ENCODE peak calls at places on chromosomes 4 and X, in six cellular contexts. I is PC-3, W is OCI-LY7, C is pancreas, N is lung, Y is right cardiac atrium. L is an unnamed sample.

GRCh38 chr4:123564758-123565346 is 168.3 kb downstream of the SPRY1 start:
- DNase-seq in N (peak; percentile 60), I (peak; percentile 78), W (peak; percentile 89), C (peak; percentile 60), Y (no peak), L (peak; percentile 60)

GRCh38 chrX:33434256-33435092 is 223.1 kb upstream of the DMD start:
- DNase-seq in N (peak; percentile 50), C (peak; percentile 28), I (peak; percentile 66), W (peak; percentile 73), Y (peak; percentile 45), L (peak; percentile 9)

GRCh38 chr4:38179690-38180299 is 219.6 kb downstream of the PTTG2 start:
- DNase-seq in I (peak; percentile 78), W (peak; percentile 60), N (peak; percentile 80), Y (peak; percentile 85), C (peak; percentile 80), L (peak; percentile 74)

GRCh38 chrX:7446815-7447214 is 298.9 kb upstream of the PUDP start:
- DNase-seq in W (no peak), I (peak; percentile 83), Y (no peak), N (no peak), C (no peak), L (no peak)

GRCh38 chrX:40010550-40011364 is 87.0 kb downstream of the BCOR start:
- DNase-seq in I (no peak), Y (no peak), N (no peak), C (no peak), W (no peak), L (no peak)

GRCh38 chrX:121823406-121823805 is 776.0 kb downstream of the GLUD2 start:
- DNase-seq in W (no peak), N (no peak), C (no peak), I (no peak), Y (no peak), L (no peak)

GRCh38 chr4:11949355-11949754 is 520.7 kb upstream of the HS3ST1 start:
- DNase-seq in C (no peak), W (no peak), I (peak; percentile 2), Y (no peak), N (no peak), L (no peak)

GRCh38 chr4:4362991-4363697 is 23.8 kb upstream of the NSG1 start:
- DNase-seq in I (no peak), C (no peak), N (no peak), Y (no peak), W (no peak), L (no peak)

GRCh38 chr4:153113061-153113837 is 91.0 kb upstream of the TRIM2 start:
- DNase-seq in Y (no peak), I (no peak), C (no peak), W (no peak), N (no peak), L (no peak)

GRCh38 chrX:19772306-19772705 is 115.1 kb downstream of the SH3KBP1 start:
- DNase-seq in I (peak; percentile 30), W (no peak), N (no peak), Y (no peak), C (no peak), L (no peak)

GRCh38 chrX:19765628-19766027 is 121.8 kb downstream of the SH3KBP1 start:
- DNase-seq in W (no peak), N (no peak), C (no peak), I (no peak), Y (no peak), L (no peak)

GRCh38 chrX:19772759-19773623 is 114.4 kb downstream of the SH3KBP1 start:
- DNase-seq in W (peak; percentile 52), N (no peak), I (peak; percentile 56), Y (no peak), C (no peak), L (no peak)

GRCh38 chrX:19774905-19775304 is 112.5 kb downstream of the SH3KBP1 start:
- DNase-seq in N (no peak), W (no peak), Y (no peak), C (no peak), I (no peak), L (no peak)

GRCh38 chrX:19769467-19769866 is 117.9 kb downstream of the SH3KBP1 start:
- DNase-seq in I (no peak), Y (no peak), W (no peak), C (no peak), N (no peak), L (no peak)
- H3K4me3 ChIP-seq in I (no peak overlapping the region), Y (no peak overlapping the region), W (no peak overlapping the region), C (no peak overlapping the region), N (no peak overlapping the region), L (no peak overlapping the region)

GRCh38 chr4:87529187-87529586 is at the start of gene SPARCL1:
- DNase-seq in N (no peak), I (no peak), C (no peak), Y (peak; percentile 71), W (no peak), L (no peak)

GRCh38 chr4:87524456-87524855 is 4.7 kb downstream of the SPARCL1 start:
- DNase-seq in N (no peak), W (no peak), Y (no peak), C (no peak), I (no peak), L (no peak)

GRCh38 chr4:87527446-87528240 is 1.5 kb downstream of the SPARCL1 start:
- DNase-seq in W (no peak), Y (no peak), C (no peak), I (no peak), N (no peak), L (no peak)

GRCh38 chr4:87523307-87523706 is 5.9 kb downstream of the SPARCL1 start:
- DNase-seq in W (no peak), N (no peak), C (no peak), Y (no peak), I (no peak), L (no peak)

GRCh38 chr4:87525636-87526035 is 3.5 kb downstream of the SPARCL1 start:
- DNase-seq in N (no peak), W (no peak), I (no peak), Y (no peak), C (no peak), L (no peak)
- H3K4me1 ChIP-seq in N (peaks cover 8% of the 10 kb centered on the region), W (no peaks in the 10 kb centered on the region), I (peaks cover 14% of the 10 kb centered on the region), Y (peaks cover 5% of the 10 kb centered on the region), C (no peaks in the 10 kb centered on the region), L (no peaks in the 10 kb centered on the region)

DNA sequence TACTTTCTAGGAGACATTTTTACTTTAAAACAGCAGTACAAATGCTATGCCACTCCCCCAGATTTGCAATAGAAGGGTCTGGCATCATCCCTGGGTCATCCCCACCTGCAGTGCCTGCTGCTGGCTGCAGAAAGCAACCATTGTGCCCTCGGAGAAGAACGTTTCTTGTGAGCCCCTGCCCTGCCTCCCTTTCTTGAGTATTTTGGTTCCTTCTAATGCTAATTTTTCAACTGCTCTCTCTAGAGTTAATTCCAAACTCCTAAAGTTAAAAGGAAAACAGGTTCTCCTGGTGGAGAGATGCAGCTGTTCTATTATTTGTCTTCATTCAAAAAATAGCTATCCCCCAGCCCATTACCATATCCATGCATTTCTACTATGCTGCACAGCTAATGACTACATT is 107.1 kb downstream of the IDS start:
- DNase-seq in I (no peak), C (no peak), W (no peak), Y (no peak), N (no peak), L (no peak)
- H3K4me3 ChIP-seq in I (no peak overlapping the region), C (no peak overlapping the region), W (no peak overlapping the region), Y (no peak overlapping the region), N (no peak overlapping the region), L (no peak overlapping the region)

DNA sequence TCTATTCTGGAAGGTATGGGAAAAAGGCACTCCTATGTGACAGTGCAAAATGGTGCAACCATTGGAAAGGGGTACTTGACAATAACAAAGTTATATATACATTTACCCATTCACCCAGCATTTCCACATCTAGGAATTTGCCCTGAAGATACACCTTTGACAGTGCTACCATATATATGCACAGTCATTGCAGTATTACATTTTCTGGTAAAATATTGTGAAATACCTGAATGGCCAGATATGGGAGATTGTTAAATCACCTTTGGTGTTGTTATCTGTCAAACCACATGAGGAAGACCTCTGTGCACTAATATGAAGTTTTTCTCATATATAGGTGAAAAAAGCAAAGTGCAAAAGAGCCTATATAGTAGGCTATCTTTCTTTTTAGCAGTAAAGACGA is 53.5 kb downstream of the SMAD1 start:
- DNase-seq in C (no peak), Y (no peak), N (no peak), I (no peak), W (no peak), L (no peak)
- H3K4me1 ChIP-seq in C (no peaks in the 10 kb centered on the region), Y (peaks cover 7% of the 10 kb centered on the region), N (peaks cover 23% of the 10 kb centered on the region), I (peaks cover 12% of the 10 kb centered on the region), W (peaks cover 58% of the 10 kb centered on the region), L (no peaks in the 10 kb centered on the region)

DNA sequence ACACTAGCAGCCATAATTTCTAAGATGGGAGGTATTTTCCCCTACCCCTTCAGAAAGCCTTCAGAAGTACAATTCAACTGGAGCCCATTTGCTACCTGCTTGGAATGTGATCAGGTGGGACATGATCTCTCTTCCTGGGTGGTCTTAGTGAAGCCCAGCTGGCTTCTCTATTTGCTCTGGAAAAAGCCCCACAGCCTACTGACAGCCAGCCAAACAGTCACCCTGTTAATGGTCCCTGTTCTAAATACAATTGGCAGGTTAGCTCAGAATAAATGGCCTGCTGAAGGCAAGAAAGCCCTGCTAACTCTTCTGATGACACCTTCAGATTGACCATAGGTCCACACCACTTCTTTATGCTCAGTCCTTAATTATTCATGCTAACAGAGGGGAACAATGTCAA is 39.9 kb downstream of the HS6ST2 start:
- DNase-seq in I (no peak), Y (no peak), N (no peak), C (no peak), W (no peak), L (no peak)
- H3K4me3 ChIP-seq in I (no peak overlapping the region), Y (no peak overlapping the region), N (no peak overlapping the region), C (no peak overlapping the region), W (no peak overlapping the region), L (no peak overlapping the region)

GRCh38 chr4:76977731-76978350 is 28.3 kb downstream of the SEPTIN11 start:
- DNase-seq in Y (no peak), C (no peak), W (no peak), N (no peak), I (peak; percentile 70), L (no peak)
- H3K4me1 ChIP-seq in Y (peaks cover 4% of the 10 kb centered on the region), C (peaks cover 9% of the 10 kb centered on the region), W (no peaks in the 10 kb centered on the region), N (no peaks in the 10 kb centered on the region), I (peaks cover 29% of the 10 kb centered on the region), L (peaks cover 68% of the 10 kb centered on the region)

GRCh38 chrX:53281321-53281822 is at the start of gene IQSEC2:
- DNase-seq in C (peak; percentile 86), W (no peak), Y (peak; percentile 94), N (peak; percentile 87), I (peak; percentile 89), L (peak; percentile 70)
- H3K4me3 ChIP-seq in C (no peak within 1 kb of the TSS), W (no peak within 1 kb of the TSS), Y (peak within 1 kb of the TSS; percentile 29), N (peak within 1 kb of the TSS; percentile 30), I (peak within 1 kb of the TSS; percentile 62), L (peak within 1 kb of the TSS; percentile 42)

DNA sequence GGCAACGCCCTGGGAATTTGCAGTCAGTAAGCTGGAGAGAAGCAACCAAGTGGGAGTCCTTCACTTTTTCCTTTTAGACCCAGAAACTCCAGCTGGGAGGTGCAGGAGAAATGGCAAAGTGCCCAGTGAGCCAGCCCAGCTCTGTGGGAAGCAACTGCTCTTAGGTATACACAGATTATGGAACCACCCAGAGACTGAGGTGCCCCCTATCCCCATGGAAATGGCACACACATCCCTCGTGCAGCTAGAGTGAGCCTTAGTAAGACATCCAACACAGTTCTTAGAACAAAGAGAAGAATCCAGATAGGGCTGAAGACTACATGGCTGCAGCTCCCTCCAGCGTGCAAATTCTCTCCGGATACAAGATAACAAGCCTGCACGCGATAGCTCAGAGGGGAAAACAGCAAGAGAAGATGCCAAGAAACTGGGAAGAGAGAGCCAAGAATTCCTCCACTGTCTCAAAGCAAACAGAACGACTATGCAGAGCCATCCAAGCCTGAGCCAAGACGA is 26.6 kb upstream of the IRAK1 start:
- DNase-seq in Y (peak; percentile 75), I (no peak), N (no peak), W (no peak), C (no peak), L (peak; percentile 45)
- H3K4me1 ChIP-seq in Y (peaks cover 36% of the 10 kb centered on the region), I (no peaks in the 10 kb centered on the region), N (peaks cover 27% of the 10 kb centered on the region), W (peaks cover 16% of the 10 kb centered on the region), C (peaks cover 14% of the 10 kb centered on the region), L (peaks cover 17% of the 10 kb centered on the region)